ENCODE peak calls at places on chromosomes 12 and 14, in five cellular contexts. P is kidney; S is NCI-H2029 treated with DMSO at 0.1 percent for 48 hours; T is RWPE1; Q is activated CD4-positive, CD25-positive, alpha-beta regulatory T cell treated with anti-CD3 and anti-CD28 coated beads, Interleukin-2, amount 50 U/mL, for 72 hours. K is an unnamed sample.

GRCh38 chr12:67893003-67893402 is 96.2 kb upstream of the IFNG-AS1 start:
- DNase-seq in Q (no peak), T (no peak), S (no peak), P (no peak), K (no peak)

GRCh38 chr12:121538699-121539061 is 42.1 kb downstream of the KDM2B start:
- DNase-seq in T (peak), P (no peak), Q (no peak), S (no peak), K (no peak)

GRCh38 chr14:49999216-49999761 is 106.4 kb downstream of the ARF6 start:
- DNase-seq in T (peak), Q (peak), S (no peak), P (peak), K (peak)

GRCh38 chr12:93140309-93140708 is 211.2 kb upstream of the EEA1 start:
- DNase-seq in T (no peak), P (no peak), S (no peak), Q (no peak), K (no peak)

GRCh38 chr14:51652168-51653095 is 722 bp downstream of the FRMD6 start:
- DNase-seq in T (peak), Q (no peak), S (no peak), P (peak), K (peak)

GRCh38 chr14:46147486-46147885 is 504.1 kb downstream of the RPL10L start:
- DNase-seq in T (no peak), S (no peak), P (no peak), Q (no peak), K (no peak)

GRCh38 chr12:114194066-114194465 is 211.9 kb downstream of the TBX5 start:
- DNase-seq in Q (no peak), S (no peak), P (no peak), T (no peak), K (no peak)

GRCh38 chr14:64235652-64236640 is 58.2 kb downstream of the ESR2 start:
- DNase-seq in T (no peak), P (no peak), S (no peak), Q (no peak), K (no peak)

GRCh38 chr12:58640314-58640713 is 280.0 kb downstream of the LRIG3 start:
- DNase-seq in P (no peak), T (no peak), S (no peak), Q (no peak), K (no peak)

GRCh38 chr12:75724913-75725312 is 213.5 kb upstream of the KRR1 start:
- DNase-seq in S (peak), P (no peak), T (no peak), Q (no peak), K (no peak)

GRCh38 chr12:103791350-103791920 is 49.6 kb downstream of the NT5DC3 start:
- DNase-seq in P (no peak), T (no peak), S (no peak), Q (no peak), K (no peak)

GRCh38 chr12:57216014-57216891 is at the start of gene NXPH4:
- DNase-seq in S (no peak), Q (no peak), P (no peak), T (no peak), K (no peak)

GRCh38 chr14:98018626-98019025 is 1221.4 kb downstream of the VRK1 start:
- DNase-seq in T (no peak), Q (no peak), P (no peak), S (no peak), K (peak)

GRCh38 chr14:70094631-70095030 is 94.1 kb downstream of the SLC8A3 start:
- DNase-seq in Q (no peak), P (no peak), T (no peak), S (peak), K (no peak)

GRCh38 chr12:95877622-95878021 is 18.9 kb downstream of the SNRPF start:
- DNase-seq in T (no peak), S (no peak), P (no peak), Q (no peak), K (no peak)

GRCh38 chr14:24414732-24415420 is 14.6 kb downstream of the CBLN3 start:
- DNase-seq in T (no peak), Q (no peak), P (no peak), S (no peak), K (no peak)

GRCh38 chr14:76080009-76080408 is 71.7 kb upstream of the GPATCH2L start:
- DNase-seq in S (no peak), Q (no peak), P (no peak), T (no peak), K (no peak)

GRCh38 chr12:57724003-57724935 is 14.3 kb downstream of the AGAP2 start:
- DNase-seq in Q (no peak), T (no peak), S (no peak), P (no peak), K (no peak)

GRCh38 chr14:91261115-91261514 is 16.6 kb upstream of the GPR68 start:
- DNase-seq in T (no peak), S (no peak), P (no peak), Q (no peak), K (no peak)

GRCh38 chr14:99603471-99603933 is 505 bp downstream of the CCDC85C start:
- DNase-seq in P (no peak), T (no peak), S (no peak), Q (peak), K (peak)

GRCh38 chr12:52280796-52281560 is 6.5 kb downstream of the KRT86 start:
- DNase-seq in Q (peak), P (peak), S (no peak), T (peak), K (no peak)

GRCh38 chr12:46944771-46945170 is 119.0 kb upstream of the SLC38A4 start:
- DNase-seq in P (no peak), Q (no peak), T (no peak), S (no peak), K (no peak)

GRCh38 chr14:103319422-103319821 is 14.6 kb upstream of the EIF5 start:
- DNase-seq in T (no peak), S (no peak), P (no peak), Q (no peak), K (no peak)

GRCh38 chr14:52227559-52228222 is 39.8 kb upstream of the PTGDR start:
- DNase-seq in T (no peak), P (no peak), Q (no peak), S (no peak), K (no peak)

GRCh38 chr14:31877333-31877798 is 199.7 kb upstream of the ARHGAP5 start:
- DNase-seq in P (no peak), S (no peak), Q (no peak), T (no peak), K (no peak)

GRCh38 chr14:59004012-59004411 is 184.5 kb upstream of the DAAM1 start:
- DNase-seq in Q (no peak), S (no peak), T (no peak), P (no peak), K (no peak)

K was measured in CD8-positive, alpha-beta T cell.